ENCODE peak calls at places on chromosomes 6 and 20, in five cellular contexts. P is H1; F is CD4-positive, alpha-beta T cell; O is aorta; V is suprapubic skin. Z is an unnamed sample.

GRCh38 chr6:135179920-135180457 is 1.1 kb upstream of the MYB start:
- DNase-seq in F (no peak), O (no peak), V (no peak), P (no peak), Z (no peak)

GRCh38 chr20:51487525-51488279 is 54.8 kb downstream of the NFATC2 start:
- DNase-seq in V (no peak), F (no peak), O (no peak), P (no peak), Z (no peak)

GRCh38 chr6:41298785-41299498 is 12.5 kb upstream of the TREM1 start:
- DNase-seq in V (no peak), F (no peak), O (no peak), P (no peak), Z (no peak)

GRCh38 chr6:124747336-124747735 is 214.9 kb upstream of the RNF217 start:
- DNase-seq in F (no peak), V (no peak), P (no peak), O (no peak), Z (no peak)

GRCh38 chr6:20630136-20630535 is 95.9 kb downstream of the CDKAL1 start:
- DNase-seq in F (no peak), P (peak; percentile 43), V (no peak), O (no peak), Z (no peak)

GRCh38 chr6:82987416-82987815 is 78.2 kb downstream of the UBE3D start:
- DNase-seq in P (no peak), F (no peak), O (no peak), V (no peak), Z (no peak)

GRCh38 chr6:155171747-155172191 is 92.0 kb upstream of the CLDN20 start:
- DNase-seq in O (no peak), F (no peak), V (no peak), P (no peak), Z (no peak)

GRCh38 chr20:57173041-57173440 is 93.4 kb downstream of the BMP7 start:
- DNase-seq in F (no peak), V (no peak), P (no peak), O (peak; percentile 14), Z (no peak)

GRCh38 chr6:147751232-147751631 is 242.7 kb downstream of the SAMD5 start:
- DNase-seq in V (no peak), O (no peak), P (no peak), F (no peak), Z (no peak)

GRCh38 chr20:33394718-33395117 is 6.6 kb downstream of the CDK5RAP1 start:
- DNase-seq in P (no peak), O (no peak), V (no peak), F (no peak), Z (no peak)

GRCh38 chr6:4383910-4384637 is 248.7 kb upstream of the ECI2 start:
- DNase-seq in O (no peak), F (no peak), V (no peak), P (no peak), Z (no peak)

GRCh38 chr6:160996316-160996715 is 4.7 kb downstream of the MAP3K4 start:
- DNase-seq in V (no peak), P (no peak), F (no peak), O (no peak), Z (no peak)

GRCh38 chr20:50130995-50131394 is 18.0 kb upstream of the UBE2V1 start:
- DNase-seq in O (no peak), P (no peak), V (no peak), F (no peak), Z (no peak)

GRCh38 chr6:42264852-42265390 is 47.3 kb upstream of the MRPS10 start:
- DNase-seq in F (no peak), V (no peak), O (no peak), P (no peak), Z (no peak)

GRCh38 chr6:34131326-34132081 is 14.4 kb downstream of the GRM4 start:
- DNase-seq in P (no peak), O (no peak), V (no peak), F (no peak), Z (no peak)

GRCh38 chr6:168374541-168375071 is 55.0 kb upstream of the DACT2 start:
- DNase-seq in P (no peak), F (no peak), V (peak; percentile 39), O (peak; percentile 55), Z (no peak)

GRCh38 chr20:8117636-8118413 is 14.2 kb upstream of the PLCB1 start:
- DNase-seq in O (no peak), P (no peak), F (no peak), V (no peak), Z (no peak)

GRCh38 chr6:112690497-112691202 is 343.5 kb downstream of the RFPL4B start:
- DNase-seq in P (no peak), V (no peak), F (no peak), O (no peak), Z (no peak)

GRCh38 chr6:157037165-157037564 is 260.0 kb downstream of the ARID1B start:
- DNase-seq in F (no peak), P (no peak), O (no peak), V (no peak), Z (peak; percentile 74)

GRCh38 chr20:46084805-46085792 is 4.7 kb downstream of the NCOA5 start:
- DNase-seq in O (no peak), P (no peak), F (no peak), V (no peak), Z (no peak)

GRCh38 chr6:116165596-116165995 is 39.7 kb upstream of the COL10A1 start:
- DNase-seq in V (no peak), O (no peak), F (no peak), P (no peak), Z (no peak)

GRCh38 chr6:170186909-170187668 is 103.8 kb downstream of the DLL1 start:
- DNase-seq in F (no peak), V (no peak), P (no peak), O (no peak), Z (no peak)

GRCh38 chr6:170189236-170189635 is 101.6 kb downstream of the DLL1 start:
- DNase-seq in O (no peak), P (no peak), V (no peak), F (no peak), Z (no peak)

GRCh38 chr6:170190046-170190445 is 100.8 kb downstream of the DLL1 start:
- DNase-seq in V (no peak), F (no peak), P (no peak), O (no peak), Z (no peak)

GRCh38 chr6:170187669-170188566 is 103.0 kb downstream of the DLL1 start:
- DNase-seq in F (no peak), O (no peak), V (no peak), P (no peak), Z (no peak)

DNA sequence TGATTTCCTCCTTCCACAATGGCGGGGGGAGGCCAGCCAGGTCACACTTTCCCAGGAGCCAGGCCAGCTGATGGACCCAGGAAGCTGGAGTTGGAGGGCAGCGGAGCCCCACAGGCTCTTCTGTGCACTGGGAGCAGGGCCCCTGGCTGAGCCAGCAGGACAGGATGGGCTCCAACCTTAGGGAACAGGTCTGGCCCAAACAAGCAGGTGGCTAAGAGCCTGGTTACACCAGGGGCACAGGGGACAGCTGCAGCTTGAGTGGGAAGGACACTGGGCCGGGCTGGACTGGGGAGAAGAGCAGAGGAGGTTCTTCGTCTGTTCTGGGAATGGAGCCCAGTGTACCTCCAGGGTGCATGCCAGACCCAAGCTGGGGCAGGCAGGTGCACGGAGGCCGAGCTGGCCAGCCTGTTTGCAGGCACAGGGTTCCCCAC is 102.3 kb downstream of the DLL1 start:
- DNase-seq in V (no peak), P (no peak), F (no peak), O (no peak), Z (no peak)
- H3K9me3 ChIP-seq in V (no peaks in the 10 kb centered on the region), P (no peaks in the 10 kb centered on the region), F (no peaks in the 10 kb centered on the region), O (no peaks in the 10 kb centered on the region), Z (no peaks in the 10 kb centered on the region)

GRCh38 chr6:46790359-46790874 is 2.8 kb upstream of the MEP1A start:
- DNase-seq in P (no peak), O (no peak), F (no peak), V (no peak), Z (no peak)

GRCh38 chr6:46784535-46784934 is 8.7 kb upstream of the MEP1A start:
- DNase-seq in O (no peak), V (no peak), F (no peak), P (no peak), Z (no peak)

GRCh38 chr6:46789434-46790358 is 3.5 kb upstream of the MEP1A start:
- DNase-seq in V (no peak), O (no peak), F (no peak), P (no peak), Z (no peak)

GRCh38 chr6:46788791-46789190 is 4.4 kb upstream of the MEP1A start:
- DNase-seq in F (no peak), V (no peak), O (no peak), P (no peak), Z (no peak)

DNA sequence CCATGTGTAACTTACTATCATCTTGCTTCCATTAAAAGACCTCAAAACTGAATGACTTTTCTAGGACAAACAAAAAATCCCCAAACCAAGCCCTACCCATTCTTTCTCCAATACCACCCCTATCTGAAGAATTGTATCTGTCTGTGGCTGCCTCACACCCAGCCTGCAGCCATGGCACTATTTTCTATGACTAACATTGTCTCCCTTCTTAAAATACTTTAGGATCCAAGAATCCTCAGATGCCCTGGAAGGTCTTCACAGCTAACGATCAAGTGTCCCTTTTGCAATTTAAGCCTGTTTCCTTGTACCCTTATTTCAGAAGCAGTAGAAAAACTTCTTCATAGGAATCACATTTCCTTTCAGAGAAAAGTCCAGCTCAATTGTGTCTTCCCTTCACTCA is 5.3 kb upstream of the MEP1A start:
- DNase-seq in P (no peak), V (no peak), F (no peak), O (no peak), Z (no peak)
- H3K27me3 ChIP-seq in P (no peaks in the 10 kb centered on the region), V (no peaks in the 10 kb centered on the region), F (no peaks in the 10 kb centered on the region), O (no peaks in the 10 kb centered on the region), Z (no peaks in the 10 kb centered on the region)

GRCh38 chr20:30487947-30488926 is 769.2 kb upstream of the DEFB115 start:
- DNase-seq in F (no peak), O (peak; percentile 36), P (no peak), V (no peak), Z (no peak)
- H3K9me3 ChIP-seq in F (peaks cover 4% of the 10 kb centered on the region), O (peaks cover 1% of the 10 kb centered on the region), P (peaks cover 78% of the 10 kb centered on the region), V (no peaks in the 10 kb centered on the region), Z (peaks cover 8% of the 10 kb centered on the region)

GRCh38 chr20:38649275-38649891 is 47.8 kb downstream of the ARHGAP40 start:
- DNase-seq in V (no peak), F (no peak), O (no peak), P (no peak), Z (peak; percentile 49)
- H3K27me3 ChIP-seq in V (peaks cover 71% of the 10 kb centered on the region), F (peaks cover 44% of the 10 kb centered on the region), O (no peaks in the 10 kb centered on the region), P (peaks cover 35% of the 10 kb centered on the region), Z (peaks cover 29% of the 10 kb centered on the region)